ENCODE peak calls at places on chromosomes 2 and 18, in six cellular contexts. Y is activated gamma-delta T cell treated with Interleukin-2 at 50 U/mL for 16 hours, N is brain microvascular endothelial cell, E is SHP77, M is ELF-1, F is RCC 7860. S is an unnamed sample.

GRCh38 chr2:37168217-37168981 is 11.6 kb upstream of the EIF2AK2 start:
- DNase-seq in Y (peak), N (peak), E (peak), M (peak), F (peak), S (peak)

GRCh38 chr2:159713691-159714585 is 1.6 kb downstream of the MARCHF7 start:
- DNase-seq in Y (no peak), N (peak), E (no peak), M (no peak), F (no peak), S (no peak)

GRCh38 chr2:170856066-170856465 is 39.4 kb downstream of the GAD1 start:
- DNase-seq in Y (no peak), N (no peak), E (no peak), M (no peak), F (no peak), S (no peak)

GRCh38 chr2:161134547-161135518 is 25.4 kb upstream of the TANK start:
- DNase-seq in Y (no peak), N (peak), E (no peak), M (peak), F (peak), S (peak)

GRCh38 chr2:46364797-46365457 is 67.7 kb downstream of the EPAS1 start:
- DNase-seq in Y (no peak), N (peak), E (peak), M (peak), F (peak), S (no peak)

GRCh38 chr2:150469706-150470105 is 17.8 kb downstream of the RND3 start:
- DNase-seq in Y (no peak), N (no peak), E (no peak), M (no peak), F (no peak), S (no peak)

GRCh38 chr2:238108423-238109201 is 8.5 kb downstream of the ESPNL start:
- DNase-seq in Y (no peak), N (no peak), E (no peak), M (peak), F (no peak), S (peak)

GRCh38 chr2:48715042-48715899 is 40.3 kb downstream of the LHCGR start:
- DNase-seq in Y (no peak), N (no peak), E (no peak), M (no peak), F (no peak), S (no peak)

GRCh38 chr2:151029406-151030157 is 232.1 kb downstream of the RBM43 start:
- DNase-seq in Y (no peak), N (peak), E (no peak), M (no peak), F (no peak), S (no peak)

GRCh38 chr18:48959921-48960920 is 9.5 kb upstream of the SMAD7 start:
- DNase-seq in Y (no peak), N (peak), E (no peak), M (peak), F (peak), S (peak)

GRCh38 chr2:119301413-119301812 is 65.2 kb downstream of the C2orf76 start:
- DNase-seq in Y (no peak), N (peak), E (no peak), M (no peak), F (no peak), S (no peak)

GRCh38 chr2:203897544-203897943 is 30.0 kb downstream of the CTLA4 start:
- DNase-seq in Y (no peak), N (no peak), E (no peak), M (no peak), F (no peak), S (no peak)

GRCh38 chr2:206127656-206128055 is 31.6 kb downstream of the NDUFS1 start:
- DNase-seq in Y (no peak), N (no peak), E (no peak), M (no peak), F (no peak), S (no peak)

GRCh38 chr2:196130039-196130825 is 41.1 kb downstream of the STK17B start:
- DNase-seq in Y (no peak), N (no peak), E (no peak), M (no peak), F (no peak), S (no peak)

GRCh38 chr2:121510857-121511256 is 19.8 kb upstream of the RNU4ATAC start:
- DNase-seq in Y (no peak), N (no peak), E (no peak), M (no peak), F (no peak), S (no peak)

GRCh38 chr2:150279673-150280072 is 207.8 kb downstream of the RND3 start:
- DNase-seq in Y (no peak), N (no peak), E (no peak), M (no peak), F (no peak), S (no peak)

GRCh38 chr2:85549095-85549494 is 10.1 kb downstream of the MAT2A start:
- DNase-seq in Y (no peak), N (no peak), E (no peak), M (no peak), F (no peak), S (no peak)

GRCh38 chr2:236646441-236646840 is 76.8 kb downstream of the ACKR3 start:
- DNase-seq in Y (no peak), N (no peak), E (no peak), M (no peak), F (no peak), S (peak)

GRCh38 chr2:102264952-102265351 is 46.4 kb upstream of the IL1RL1 start:
- DNase-seq in Y (no peak), N (no peak), E (no peak), M (no peak), F (no peak), S (no peak)

GRCh38 chr2:238235331-238235732 is 4.5 kb downstream of the HES6 start:
- DNase-seq in Y (no peak), N (no peak), E (no peak), M (no peak), F (peak), S (peak)

GRCh38 chr18:69674921-69675405 is 272.7 kb downstream of the CD226 start:
- DNase-seq in Y (no peak), N (no peak), E (no peak), M (no peak), F (no peak), S (no peak)

GRCh38 chr18:79523221-79523737 is 127.5 kb downstream of the NFATC1 start:
- DNase-seq in Y (no peak), N (no peak), E (no peak), M (no peak), F (no peak), S (no peak)

GRCh38 chr2:128639693-128640092 is 321.0 kb upstream of the HS6ST1 start:
- DNase-seq in Y (no peak), N (no peak), E (no peak), M (no peak), F (no peak), S (peak)

GRCh38 chr18:44887227-44887631 is 206.5 kb downstream of the SETBP1 start:
- DNase-seq in Y (no peak), N (peak), E (no peak), M (peak), F (peak), S (peak)

GRCh38 chr2:98903064-98903355 is 33.0 kb downstream of the CRACDL start:
- DNase-seq in Y (no peak), N (no peak), E (no peak), M (peak), F (no peak), S (peak)

GRCh38 chr2:112799291-112799975 is 15.1 kb upstream of the IL1A start:
- DNase-seq in Y (no peak), N (no peak), E (no peak), M (no peak), F (no peak), S (no peak)

S was measured in islet precursor cell.